ENCODE peak calls at places on chromosomes 11 and 22, in four cellular contexts. V is psoas muscle, O is amniotic stem cell, H is GM12865. M is an unnamed sample.

GRCh38 chr22:22884888-22885840 is 2.5 kb upstream of the IGLL5 start:
- DNase-seq in V (no peak), O (no peak), H (peak; percentile 93), M (no peak)

GRCh38 chr11:133337905-133338536 is 194.3 kb downstream of the OPCML start:
- DNase-seq in V (no peak), O (no peak), H (no peak), M (no peak)

GRCh38 chr22:46069518-46070214 is 80.7 kb upstream of the PPARA start:
- DNase-seq in V (peak; percentile 91), O (no peak), H (peak; percentile 75), M (peak; percentile 81)

GRCh38 chr22:23762866-23763578 is at the start of gene C22orf15:
- DNase-seq in V (peak; percentile 62), O (no peak), H (no peak), M (no peak)

GRCh38 chr11:112605093-112605666 is 344.5 kb upstream of the PLET1 start:
- DNase-seq in V (no peak), O (no peak), H (no peak), M (no peak)

GRCh38 chr11:78067704-78068103 is 4.0 kb downstream of the THRSP start:
- DNase-seq in V (no peak), O (no peak), H (no peak), M (no peak)

GRCh38 chr11:122167100-122167499 is 51.1 kb upstream of the BLID start:
- DNase-seq in V (no peak), O (no peak), H (no peak), M (no peak)

GRCh38 chr22:40263191-40263590 is 83.1 kb upstream of the ADSL start:
- DNase-seq in V (no peak), O (no peak), H (no peak), M (no peak)

GRCh38 chr22:20752873-20753272 is 21.0 kb upstream of the SERPIND1 start:
- DNase-seq in V (no peak), O (no peak), H (no peak), M (no peak)

GRCh38 chr22:23574877-23575276 is 5.2 kb downstream of the IGLL1 start:
- DNase-seq in V (peak; percentile 29), O (no peak), H (no peak), M (no peak)

GRCh38 chr11:10246991-10247390 is 47.0 kb downstream of the SBF2 start:
- DNase-seq in V (no peak), O (no peak), H (no peak), M (no peak)

GRCh38 chr11:99325807-99326206 is 305.1 kb downstream of the CNTN5 start:
- DNase-seq in V (no peak), O (peak; percentile 1), H (no peak), M (no peak)

GRCh38 chr11:45669956-45670355 is 4.5 kb upstream of the CHST1 start:
- DNase-seq in V (no peak), O (no peak), H (no peak), M (no peak)

GRCh38 chr11:11978792-11979486 is 29.5 kb downstream of the DKK3 start:
- DNase-seq in V (peak; percentile 90), O (no peak), H (no peak), M (no peak)

GRCh38 chr11:57680552-57680874 is 12.6 kb downstream of the ZDHHC5 start:
- DNase-seq in V (no peak), O (no peak), H (no peak), M (no peak)

GRCh38 chr22:32446321-32446720 is 17.9 kb downstream of the BPIFC start:
- DNase-seq in V (no peak), O (no peak), H (no peak), M (no peak)

GRCh38 chr11:5808500-5809121 is at the start of gene OR52N2:
- DNase-seq in V (peak; percentile 67), O (peak; percentile 4), H (peak; percentile 81), M (peak; percentile 40)

M was measured in NCI-H774.